ENCODE peak calls at places on chromosomes 1 and 21, in five cellular contexts. One of them, this sample, is unnamed. For H3K27me3, the result is how much of the 10 kb centered on the place peaks cover.

GRCh38 chr21:37226356-37226920 is 40.7 kb downstream of the VPS26C start:
- DNase-seq in dorsolateral prefrontal cortex: no peak
- DNase-seq in BJ: no peak
- DNase-seq in effector memory CD4-positive, alpha-beta T cell: no peak
- DNase-seq in heart right ventricle: no peak
- DNase-seq in this sample: no peak

GRCh38 chr21:43283136-43283924 is 114.5 kb downstream of the CRYAA start:
- DNase-seq in dorsolateral prefrontal cortex: no peak
- DNase-seq in BJ: no peak
- DNase-seq in effector memory CD4-positive, alpha-beta T cell: no peak
- DNase-seq in heart right ventricle: no peak
- DNase-seq in this sample: no peak

GRCh38 chr1:65151641-65152040 is 3.6 kb downstream of the AK4 start:
- DNase-seq in dorsolateral prefrontal cortex: no peak
- DNase-seq in BJ: no peak
- DNase-seq in effector memory CD4-positive, alpha-beta T cell: no peak
- DNase-seq in heart right ventricle: no peak
- DNase-seq in this sample: no peak

GRCh38 chr1:98932184-98932583 is 72.5 kb downstream of the PLPPR5 start:
- DNase-seq in dorsolateral prefrontal cortex: no peak
- DNase-seq in BJ: no peak
- DNase-seq in effector memory CD4-positive, alpha-beta T cell: no peak
- DNase-seq in heart right ventricle: no peak
- DNase-seq in this sample: no peak

GRCh38 chr21:22561946-22562345 is 1563.7 kb downstream of the NCAM2 start:
- DNase-seq in dorsolateral prefrontal cortex: no peak
- DNase-seq in BJ: no peak
- DNase-seq in effector memory CD4-positive, alpha-beta T cell: no peak
- DNase-seq in heart right ventricle: no peak
- DNase-seq in this sample: no peak

GRCh38 chr21:45745256-45745655 is 101.7 kb downstream of the PCBP3 start:
- DNase-seq in dorsolateral prefrontal cortex: no peak
- DNase-seq in BJ: no peak
- DNase-seq in effector memory CD4-positive, alpha-beta T cell: no peak
- DNase-seq in heart right ventricle: no peak
- DNase-seq in this sample: no peak

GRCh38 chr1:74679811-74680210 is 6.2 kb upstream of the ERICH3 start:
- DNase-seq in dorsolateral prefrontal cortex: no peak
- DNase-seq in BJ: no peak
- DNase-seq in effector memory CD4-positive, alpha-beta T cell: no peak
- DNase-seq in heart right ventricle: no peak
- DNase-seq in this sample: no peak

GRCh38 chr21:37233551-37234146 is 33.5 kb downstream of the VPS26C start:
- DNase-seq in dorsolateral prefrontal cortex: no peak
- DNase-seq in BJ: no peak
- DNase-seq in effector memory CD4-positive, alpha-beta T cell: no peak
- DNase-seq in heart right ventricle: no peak
- DNase-seq in this sample: no peak

GRCh38 chr21:35616090-35616489 is 444.2 kb downstream of the SETD4 start:
- DNase-seq in dorsolateral prefrontal cortex: no peak
- DNase-seq in BJ: peak
- DNase-seq in effector memory CD4-positive, alpha-beta T cell: no peak
- DNase-seq in heart right ventricle: no peak
- DNase-seq in this sample: no peak

GRCh38 chr1:209845405-209845725 is 17.6 kb downstream of the UTP25 start:
- DNase-seq in dorsolateral prefrontal cortex: no peak
- DNase-seq in BJ: no peak
- DNase-seq in effector memory CD4-positive, alpha-beta T cell: no peak
- DNase-seq in heart right ventricle: no peak
- DNase-seq in this sample: no peak
- H3K27me3 ChIP-seq in dorsolateral prefrontal cortex: under half
- H3K27me3 ChIP-seq in BJ: under half
- H3K27me3 ChIP-seq in effector memory CD4-positive, alpha-beta T cell: under half
- H3K27me3 ChIP-seq in heart right ventricle: under half
- H3K27me3 ChIP-seq in this sample: under half

GRCh38 chr1:86382878-86383277 is 13.2 kb downstream of the ODF2L start:
- DNase-seq in dorsolateral prefrontal cortex: no peak
- DNase-seq in BJ: no peak
- DNase-seq in effector memory CD4-positive, alpha-beta T cell: no peak
- DNase-seq in heart right ventricle: no peak
- DNase-seq in this sample: no peak
- H3K4me3 ChIP-seq in dorsolateral prefrontal cortex: peak
- H3K4me3 ChIP-seq in BJ: no peak
- H3K4me3 ChIP-seq in effector memory CD4-positive, alpha-beta T cell: no peak
- H3K4me3 ChIP-seq in heart right ventricle: peak
- H3K4me3 ChIP-seq in this sample: no peak

DNA sequence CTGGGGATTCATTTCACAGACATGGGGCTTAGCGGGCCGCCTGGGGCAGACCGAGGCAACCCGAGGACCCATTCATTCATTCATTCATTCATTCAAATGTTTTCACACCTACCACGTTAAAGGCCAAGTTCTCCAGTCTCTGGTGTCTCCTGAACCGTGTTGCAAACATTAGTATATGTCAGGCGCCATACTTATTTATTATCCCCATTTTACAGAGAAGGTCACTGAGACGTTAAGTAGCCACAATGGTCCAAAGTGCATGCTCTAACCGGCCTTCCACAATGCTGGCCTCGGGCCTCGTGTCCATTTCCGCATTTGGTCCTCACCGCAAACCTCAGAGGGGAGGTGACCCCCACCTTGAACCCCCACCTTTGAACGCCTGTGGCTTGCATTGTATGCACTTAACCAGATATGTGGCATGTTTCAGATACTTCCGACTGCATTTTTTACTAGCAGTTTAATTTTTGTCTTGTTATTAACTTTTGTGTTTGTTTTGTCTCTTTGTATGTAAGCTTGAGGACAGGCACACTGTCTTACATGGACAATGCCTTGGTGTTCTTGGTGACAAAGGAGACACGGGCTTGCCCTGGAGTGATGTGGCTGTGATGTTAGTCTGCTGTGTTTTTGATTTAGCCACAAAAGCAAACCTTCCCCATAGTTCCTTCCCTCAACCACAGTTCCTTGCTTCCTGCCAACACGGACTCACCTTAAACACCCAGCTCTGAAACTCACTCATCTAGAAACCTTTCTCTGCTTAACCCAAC is 1.2 kb upstream of the IFFO2 start:
- DNase-seq in dorsolateral prefrontal cortex: no peak
- DNase-seq in BJ: no peak
- DNase-seq in effector memory CD4-positive, alpha-beta T cell: no peak
- DNase-seq in heart right ventricle: no peak
- DNase-seq in this sample: peak
- H3K27me3 ChIP-seq in dorsolateral prefrontal cortex: under half
- H3K27me3 ChIP-seq in BJ: under half
- H3K27me3 ChIP-seq in effector memory CD4-positive, alpha-beta T cell: under half
- H3K27me3 ChIP-seq in heart right ventricle: under half
- H3K27me3 ChIP-seq in this sample: under half

GRCh38 chr21:18832950-18833349 is 429.4 kb upstream of the TMPRSS15 start:
- DNase-seq in dorsolateral prefrontal cortex: no peak
- DNase-seq in BJ: no peak
- DNase-seq in effector memory CD4-positive, alpha-beta T cell: no peak
- DNase-seq in heart right ventricle: no peak
- DNase-seq in this sample: no peak

GRCh38 chr21:18832081-18832670 is 428.6 kb upstream of the TMPRSS15 start:
- DNase-seq in dorsolateral prefrontal cortex: no peak
- DNase-seq in BJ: no peak
- DNase-seq in effector memory CD4-positive, alpha-beta T cell: no peak
- DNase-seq in heart right ventricle: no peak
- DNase-seq in this sample: no peak
- H3K4me3 ChIP-seq in dorsolateral prefrontal cortex: no peak
- H3K4me3 ChIP-seq in BJ: no peak
- H3K4me3 ChIP-seq in effector memory CD4-positive, alpha-beta T cell: no peak
- H3K4me3 ChIP-seq in heart right ventricle: no peak
- H3K4me3 ChIP-seq in this sample: no peak

This sample was measured in CD4-positive, alpha-beta memory T cell.